ENCODE peak calls at places on chromosomes 2 and 18, in five cellular contexts. N, P, Q, H and R are unnamed samples.
A peak's percentile ranks its signal among the peaks of the same experiment; 100 is the strongest.

GRCh38 chr2:12303181-12304030 is 413.3 kb upstream of the TRIB2 start:
- DNase-seq in H (no peak), P (no peak), N (no peak), Q (peak; percentile 28), R (no peak)

GRCh38 chr18:62372156-62372555 is 47.0 kb downstream of the TNFRSF11A start:
- DNase-seq in P (no peak), Q (no peak), H (peak; percentile 11), N (no peak), R (no peak)

GRCh38 chr2:71880846-71881610 is 266.6 kb downstream of the CYP26B1 start:
- DNase-seq in N (peak; percentile 56), P (no peak), H (no peak), Q (no peak), R (no peak)

GRCh38 chr2:198662916-198663315 is 794.8 kb downstream of the SATB2 start:
- DNase-seq in N (no peak), Q (no peak), P (no peak), H (no peak), R (no peak)

GRCh38 chr2:17959356-17959755 is 80.9 kb downstream of the KCNS3 start:
- DNase-seq in H (no peak), Q (no peak), P (no peak), N (no peak), R (no peak)

GRCh38 chr2:45009928-45010705 is 865 bp upstream of the SIX2 start:
- DNase-seq in N (no peak), Q (no peak), P (peak; percentile 85), H (no peak), R (no peak)

GRCh38 chr2:224971214-224971613 is 71.1 kb downstream of the DOCK10 start:
- DNase-seq in Q (peak; percentile 34), N (peak; percentile 91), P (peak; percentile 42), H (no peak), R (no peak)

GRCh38 chr2:121155502-121156056 is 129.4 kb downstream of the TFCP2L1 start:
- DNase-seq in N (peak; percentile 64), P (no peak), Q (no peak), H (no peak), R (no peak)

GRCh38 chr2:15307526-15307925 is 253.6 kb downstream of the NBAS start:
- DNase-seq in P (no peak), Q (no peak), N (no peak), H (no peak), R (no peak)

GRCh38 chr2:16215892-16216554 is 275.7 kb downstream of the MYCN start:
- DNase-seq in H (no peak), Q (no peak), P (no peak), N (no peak), R (no peak)

GRCh38 chr2:191352536-191352935 is 107.3 kb downstream of the MYO1B start:
- DNase-seq in N (no peak), P (no peak), Q (no peak), H (no peak), R (no peak)

GRCh38 chr2:67572721-67573485 is 175.8 kb downstream of the ETAA1 start:
- DNase-seq in Q (no peak), N (peak; percentile 64), P (no peak), H (no peak), R (no peak)

GRCh38 chr2:121860033-121860810 is 104.8 kb downstream of the TSN start:
- DNase-seq in Q (no peak), N (no peak), H (no peak), P (no peak), R (no peak)

GRCh38 chr18:717003-717402 is 4.6 kb upstream of the ENOSF1 start:
- DNase-seq in H (no peak), P (no peak), Q (no peak), N (no peak), R (no peak)